ENCODE peak calls at places on chromosomes 6 and 20, in nine cellular contexts. P is esophagus squamous epithelium, N is heart left ventricle, F is NB4, T is breast epithelium, Y is upper lobe of left lung, A is uterus, Z is erythroblast, H is body of pancreas. X is an unnamed sample.

GRCh38 chr20:47675190-47676142 is 109.8 kb downstream of the SULF2 start:
- DNase-seq in P (no peak), N (no peak), F (no peak), T (no peak), Y (no peak), A (no peak), Z (no peak), H (no peak), X (no peak)

GRCh38 chr6:63640062-63640461 is 4.5 kb downstream of the PHF3 start:
- DNase-seq in P (no peak), N (no peak), F (peak), T (no peak), Y (no peak), A (no peak), Z (no peak), H (no peak), X (no peak)

GRCh38 chr20:64138276-64138815 is 25.9 kb upstream of the MYT1 start:
- DNase-seq in P (no peak), N (no peak), F (no peak), T (no peak), Y (peak), A (no peak), Z (no peak), H (no peak), X (peak)

GRCh38 chr6:74979065-74979766 is 226.6 kb downstream of the COL12A1 start:
- DNase-seq in P (no peak), N (no peak), F (no peak), T (no peak), Y (no peak), A (no peak), Z (no peak), H (no peak), X (no peak)

GRCh38 chr6:27532820-27533538 is 60.1 kb upstream of the ZNF184 start:
- DNase-seq in P (no peak), N (no peak), F (no peak), T (no peak), Y (no peak), A (no peak), Z (no peak), H (no peak), X (no peak)

GRCh38 chr20:60851826-60852704 is 400.0 kb upstream of the CDH4 start:
- DNase-seq in P (no peak), N (no peak), F (peak), T (no peak), Y (no peak), A (no peak), Z (peak), H (peak), X (no peak)

GRCh38 chr20:37898301-37899104 is 4.4 kb upstream of the VSTM2L start:
- DNase-seq in P (no peak), N (no peak), F (no peak), T (no peak), Y (no peak), A (no peak), Z (no peak), H (no peak), X (no peak)

GRCh38 chr6:159052720-159053119 is 7.9 kb upstream of the TAGAP start:
- DNase-seq in P (no peak), N (no peak), F (peak), T (no peak), Y (no peak), A (no peak), Z (no peak), H (no peak), X (no peak)

GRCh38 chr20:51360451-51361230 is 181.9 kb downstream of the NFATC2 start:
- DNase-seq in P (no peak), N (no peak), F (no peak), T (no peak), Y (no peak), A (no peak), Z (no peak), H (no peak), X (peak)

GRCh38 chr20:50274570-50275430 is 84.2 kb downstream of the CEBPB start:
- DNase-seq in P (no peak), N (peak), F (peak), T (no peak), Y (peak), A (no peak), Z (no peak), H (peak), X (peak)

GRCh38 chr20:63577317-63577894 is 3.4 kb upstream of the HELZ2 start:
- DNase-seq in P (no peak), N (peak), F (no peak), T (peak), Y (no peak), A (no peak), Z (no peak), H (peak), X (peak)

GRCh38 chr20:63787302-63787701 is 43.8 kb downstream of the ZBTB46 start:
- DNase-seq in P (no peak), N (peak), F (no peak), T (no peak), Y (no peak), A (no peak), Z (no peak), H (no peak), X (no peak)

GRCh38 chr6:152052061-152052460 is 244.6 kb downstream of the ESR1 start:
- DNase-seq in P (no peak), N (no peak), F (no peak), T (no peak), Y (no peak), A (no peak), Z (no peak), H (no peak), X (no peak)

GRCh38 chr20:18132663-18133062 is 5.0 kb upstream of the KAT14 start:
- DNase-seq in P (no peak), N (no peak), F (no peak), T (no peak), Y (no peak), A (no peak), Z (no peak), H (no peak), X (no peak)

GRCh38 chr20:62339647-62340062 is 27.5 kb downstream of the LAMA5 start:
- DNase-seq in P (no peak), N (peak), F (peak), T (no peak), Y (no peak), A (no peak), Z (peak), H (no peak), X (no peak)

GRCh38 chr20:32019156-32019510 is 8.9 kb downstream of the CCM2L start:
- DNase-seq in P (no peak), N (no peak), F (no peak), T (no peak), Y (no peak), A (no peak), Z (no peak), H (peak), X (no peak)

GRCh38 chr6:52407467-52407866 is 12.7 kb upstream of the EFHC1 start:
- DNase-seq in P (no peak), N (no peak), F (peak), T (no peak), Y (no peak), A (no peak), Z (peak), H (peak), X (no peak)

GRCh38 chr6:51398064-51398740 is 579.5 kb downstream of the TFAP2B start:
- DNase-seq in P (no peak), N (no peak), F (peak), T (no peak), Y (peak), A (no peak), Z (no peak), H (no peak), X (no peak)

GRCh38 chr20:62159052-62159451 is 15.5 kb downstream of the SS18L1 start:
- DNase-seq in P (no peak), N (no peak), F (no peak), T (no peak), Y (no peak), A (no peak), Z (no peak), H (no peak), X (no peak)

GRCh38 chr20:23350007-23350854 is at the start of gene NXT1:
- DNase-seq in P (peak), N (peak), F (peak), T (peak), Y (peak), A (peak), Z (peak), H (peak), X (peak)

GRCh38 chr20:23344336-23344735 is 6.3 kb upstream of the NXT1 start:
- DNase-seq in P (no peak), N (no peak), F (peak), T (no peak), Y (no peak), A (no peak), Z (no peak), H (no peak), X (no peak)

GRCh38 chr20:23347791-23348190 is 2.8 kb upstream of the NXT1 start:
- DNase-seq in P (no peak), N (no peak), F (no peak), T (no peak), Y (no peak), A (no peak), Z (no peak), H (no peak), X (no peak)

GRCh38 chr20:23350855-23351838 is 556 bp downstream of the NXT1 start:
- DNase-seq in P (no peak), N (peak), F (peak), T (peak), Y (peak), A (peak), Z (peak), H (peak), X (peak)

GRCh38 chr20:23349338-23350006 is 1.1 kb upstream of the NXT1 start:
- DNase-seq in P (no peak), N (no peak), F (no peak), T (peak), Y (no peak), A (peak), Z (no peak), H (peak), X (no peak)
- TF ChIP-seq POLR2A in P (no peak), N (no peak), F (no peak), T (no peak), Y (no peak), A (no peak), Z (no peak), H (no peak), X (no peak)

DNA sequence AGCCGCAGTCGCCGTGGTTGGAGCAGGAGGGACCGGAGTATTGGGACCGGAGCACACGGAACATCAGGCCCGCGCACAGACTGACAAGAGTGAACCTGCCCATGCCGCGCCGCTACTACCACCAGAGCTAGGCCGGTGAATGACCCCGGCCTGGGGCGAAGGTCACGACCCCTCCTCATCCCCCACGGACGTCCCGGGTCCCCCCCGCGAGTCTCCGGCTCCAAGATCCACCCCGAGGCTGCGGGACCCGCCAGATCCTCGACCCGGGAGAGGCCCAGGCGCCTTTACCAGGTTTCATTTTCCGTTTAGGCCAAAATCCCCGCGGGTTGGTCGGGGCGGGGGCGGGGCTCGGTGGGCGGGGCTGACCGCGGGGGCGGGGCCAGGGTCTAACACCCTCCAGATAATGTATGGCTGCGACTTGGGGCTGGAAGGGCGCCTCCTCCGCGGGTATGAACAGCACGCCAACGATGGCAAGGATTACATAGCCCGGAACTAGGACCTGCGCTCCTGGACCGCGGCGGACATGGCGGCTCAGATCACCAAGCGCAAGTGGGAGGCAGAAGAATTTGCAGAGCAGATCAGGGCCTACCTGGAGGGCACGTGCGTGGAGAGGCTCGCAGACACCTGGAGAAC is 15.4 kb upstream of the HLA-A start:
- DNase-seq in P (peak), N (peak), F (peak), T (no peak), Y (no peak), A (peak), Z (peak), H (no peak), X (peak)
- TF ChIP-seq POLR2A in P (no peak), N (peak), F (no peak), T (no peak), Y (peak), A (no peak), Z (peak), H (peak), X (peak)

GRCh38 chr6:16420332-16420714 is 181.9 kb downstream of the GMPR start:
- DNase-seq in P (no peak), N (no peak), F (no peak), T (no peak), Y (no peak), A (no peak), Z (no peak), H (no peak), X (no peak)

GRCh38 chr6:16415677-16416076 is 177.3 kb downstream of the GMPR start:
- DNase-seq in P (no peak), N (no peak), F (no peak), T (no peak), Y (no peak), A (no peak), Z (no peak), H (no peak), X (no peak)

GRCh38 chr6:16421462-16421960 is 183.1 kb downstream of the GMPR start:
- DNase-seq in P (no peak), N (no peak), F (no peak), T (no peak), Y (no peak), A (no peak), Z (no peak), H (peak), X (no peak)

GRCh38 chr6:16420715-16421461 is 182.5 kb downstream of the GMPR start:
- DNase-seq in P (no peak), N (no peak), F (peak), T (no peak), Y (no peak), A (no peak), Z (no peak), H (no peak), X (no peak)

GRCh38 chr6:16419636-16420331 is 181.4 kb downstream of the GMPR start:
- DNase-seq in P (no peak), N (no peak), F (no peak), T (no peak), Y (no peak), A (no peak), Z (no peak), H (no peak), X (no peak)
- TF ChIP-seq POLR2A in P (no peak), N (no peak), F (no peak), T (no peak), Y (no peak), A (no peak), Z (no peak), H (no peak), X (no peak)

DNA sequence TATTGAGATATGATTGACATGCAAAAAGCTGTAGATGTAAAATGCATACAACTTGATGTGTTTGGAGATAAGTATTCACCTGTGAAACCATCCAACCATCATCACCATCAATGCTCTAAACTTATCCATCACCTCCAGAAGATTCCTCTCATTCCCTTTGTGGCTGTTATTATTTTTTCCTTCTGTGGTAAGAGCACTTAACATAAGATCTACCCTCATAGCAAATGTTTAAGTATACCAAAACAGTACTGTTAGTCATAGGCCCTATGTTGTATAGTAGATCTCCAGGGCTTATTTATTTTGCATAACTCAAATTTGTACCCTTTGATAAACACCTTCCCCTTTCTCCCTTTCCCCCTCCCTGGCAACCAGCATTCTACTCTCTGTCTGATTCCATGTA is 31.2 kb upstream of the CCN6 start:
- DNase-seq in P (no peak), N (no peak), F (no peak), T (no peak), Y (no peak), A (no peak), Z (no peak), H (no peak), X (no peak)
- TF ChIP-seq POLR2A in P (no peak), N (no peak), F (no peak), T (no peak), Y (no peak), A (no peak), Z (no peak), H (no peak), X (no peak)

GRCh38 chr6:33406161-33406560 is 4.7 kb upstream of the PHF1 start:
- DNase-seq in P (no peak), N (no peak), F (no peak), T (no peak), Y (no peak), A (no peak), Z (no peak), H (no peak), X (no peak)

GRCh38 chr6:33404884-33405283 is 5.9 kb upstream of the PHF1 start:
- DNase-seq in P (no peak), N (no peak), F (no peak), T (no peak), Y (no peak), A (no peak), Z (no peak), H (no peak), X (no peak)

GRCh38 chr6:33410050-33410710 is 634 bp upstream of the PHF1 start:
- DNase-seq in P (peak), N (peak), F (peak), T (peak), Y (peak), A (peak), Z (peak), H (peak), X (peak)

GRCh38 chr6:33405541-33405940 is 5.3 kb upstream of the PHF1 start:
- DNase-seq in P (no peak), N (no peak), F (no peak), T (no peak), Y (no peak), A (no peak), Z (no peak), H (no peak), X (no peak)

DNA sequence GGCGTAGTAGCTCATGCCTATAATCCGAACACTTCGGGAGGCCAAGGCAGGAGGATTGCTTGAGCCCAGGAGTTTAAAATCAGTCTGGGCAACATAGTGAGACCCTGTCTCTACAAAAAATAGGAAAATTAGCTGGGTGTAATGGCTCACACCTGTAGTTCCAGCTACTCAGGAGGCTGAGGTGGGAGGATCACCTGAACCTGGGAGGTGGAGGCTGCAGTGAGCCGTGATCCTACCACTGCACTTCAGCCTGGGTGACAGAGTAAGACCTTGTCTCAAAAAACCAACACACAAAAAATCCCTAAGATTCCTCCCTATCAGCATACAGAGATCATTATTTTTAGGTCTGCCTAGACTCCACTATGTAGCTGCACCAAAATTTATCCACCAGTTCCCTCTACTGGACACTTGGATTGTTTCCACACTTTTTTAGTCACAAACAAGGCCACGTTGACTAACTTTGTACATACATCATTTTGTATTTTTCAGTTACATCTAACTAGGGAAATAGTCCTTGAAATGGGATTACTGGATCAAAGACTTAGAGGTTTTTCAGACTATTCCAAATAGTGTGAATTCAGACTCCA is 3.6 kb upstream of the PHF1 start:
- DNase-seq in P (no peak), N (no peak), F (peak), T (no peak), Y (no peak), A (no peak), Z (no peak), H (no peak), X (no peak)
- TF ChIP-seq POLR2A in P (no peak), N (no peak), F (no peak), T (no peak), Y (no peak), A (no peak), Z (no peak), H (no peak), X (no peak)

GRCh38 chr6:25085761-25086160 is 150.0 kb upstream of the RIPOR2 start:
- DNase-seq in P (no peak), N (no peak), F (peak), T (no peak), Y (no peak), A (no peak), Z (peak), H (no peak), X (no peak)

GRCh38 chr6:25084508-25084833 is 148.7 kb upstream of the RIPOR2 start:
- DNase-seq in P (no peak), N (no peak), F (no peak), T (no peak), Y (no peak), A (no peak), Z (no peak), H (no peak), X (no peak)

GRCh38 chr6:25088513-25088912 is 152.8 kb upstream of the RIPOR2 start:
- DNase-seq in P (no peak), N (no peak), F (no peak), T (no peak), Y (no peak), A (no peak), Z (no peak), H (no peak), X (no peak)

GRCh38 chr6:25086500-25087091 is 150.8 kb upstream of the RIPOR2 start:
- DNase-seq in P (no peak), N (no peak), F (no peak), T (no peak), Y (no peak), A (no peak), Z (no peak), H (no peak), X (no peak)

DNA sequence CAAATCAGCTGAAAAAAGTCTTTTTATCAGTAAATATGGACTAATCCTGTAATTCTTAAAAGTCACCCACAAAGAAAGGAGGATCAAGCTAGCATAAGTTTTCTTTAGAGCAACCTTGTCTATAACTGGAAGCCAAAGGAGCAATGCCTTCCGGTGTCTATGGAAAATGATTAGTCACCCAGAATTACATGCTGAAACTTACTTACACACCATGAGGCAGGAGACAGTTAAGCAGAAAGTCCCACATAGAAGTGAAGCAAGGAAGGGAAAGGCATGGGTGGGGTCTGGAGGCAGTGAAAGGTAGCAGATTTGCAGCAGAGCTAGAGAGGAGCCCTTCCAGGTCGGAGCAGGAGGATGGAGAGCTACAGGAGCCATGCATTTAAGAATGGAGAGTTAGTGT is 153.7 kb upstream of the RIPOR2 start:
- DNase-seq in P (no peak), N (no peak), F (peak), T (no peak), Y (no peak), A (no peak), Z (no peak), H (no peak), X (no peak)
- TF ChIP-seq POLR2A in P (no peak), N (no peak), F (no peak), T (no peak), Y (no peak), A (no peak), Z (no peak), H (no peak), X (no peak)

GRCh38 chr20:1896859-1897258 is 1.7 kb downstream of the SIRPA start:
- DNase-seq in P (no peak), N (no peak), F (no peak), T (no peak), Y (no peak), A (no peak), Z (no peak), H (no peak), X (no peak)

GRCh38 chr20:1894951-1895673 is at the start of gene SIRPA:
- DNase-seq in P (no peak), N (peak), F (peak), T (peak), Y (peak), A (peak), Z (peak), H (peak), X (peak)

GRCh38 chr20:1894471-1894950 is 696 bp upstream of the SIRPA start:
- DNase-seq in P (no peak), N (peak), F (peak), T (peak), Y (peak), A (peak), Z (peak), H (peak), X (peak)

GRCh38 chr20:1897486-1897885 is 2.3 kb downstream of the SIRPA start:
- DNase-seq in P (no peak), N (no peak), F (peak), T (no peak), Y (peak), A (no peak), Z (peak), H (no peak), X (peak)

GRCh38 chr20:1895674-1896496 is 678 bp downstream of the SIRPA start:
- DNase-seq in P (no peak), N (peak), F (peak), T (peak), Y (peak), A (peak), Z (no peak), H (peak), X (peak)
- TF ChIP-seq POLR2A in P (no peak), N (no peak), F (no peak), T (no peak), Y (no peak), A (no peak), Z (no peak), H (peak), X (no peak)

GRCh38 chr6:87257046-87257445 is 65.3 kb upstream of the SMIM8 start:
- DNase-seq in P (no peak), N (no peak), F (no peak), T (no peak), Y (no peak), A (no peak), Z (no peak), H (no peak), X (no peak)
- TF ChIP-seq POLR2A in P (no peak), N (no peak), F (no peak), T (no peak), Y (no peak), A (no peak), Z (no peak), H (no peak), X (no peak)

GRCh38 chr6:36605560-36606391 is 11.6 kb downstream of the SRSF3 start:
- DNase-seq in P (no peak), N (no peak), F (no peak), T (no peak), Y (peak), A (no peak), Z (no peak), H (no peak), X (peak)
- TF ChIP-seq POLR2A in P (no peak), N (no peak), F (no peak), T (no peak), Y (no peak), A (no peak), Z (peak), H (no peak), X (no peak)